ENCODE peak calls at places on chromosomes 6 and 20, in eight cellular contexts. One of them, this sample, is unnamed.

GRCh38 chr6:132511159-132511835 is 1.6 kb downstream of the STX7 start:
- DNase-seq in AG04450: no peak
- DNase-seq in Karpas-422: peak
- DNase-seq in right lobe of liver: no peak
- DNase-seq in endothelial cell of umbilical vein: peak
- DNase-seq in heart right ventricle: no peak
- DNase-seq in naive thymus-derived CD4-positive, alpha-beta T cell: no peak
- DNase-seq in tibial artery: no peak
- DNase-seq in this sample: no peak

GRCh38 chr6:35049885-35050284 is 91.3 kb downstream of the TCP11 start:
- DNase-seq in AG04450: peak
- DNase-seq in naive thymus-derived CD4-positive, alpha-beta T cell: no peak
- DNase-seq in tibial artery: peak
- DNase-seq in right lobe of liver: no peak
- DNase-seq in Karpas-422: no peak
- DNase-seq in heart right ventricle: peak
- DNase-seq in endothelial cell of umbilical vein: no peak
- DNase-seq in this sample: no peak

GRCh38 chr6:138912308-138912707 is 75.7 kb downstream of the REPS1 start:
- DNase-seq in heart right ventricle: no peak
- DNase-seq in Karpas-422: no peak
- DNase-seq in endothelial cell of umbilical vein: no peak
- DNase-seq in right lobe of liver: no peak
- DNase-seq in AG04450: no peak
- DNase-seq in tibial artery: no peak
- DNase-seq in naive thymus-derived CD4-positive, alpha-beta T cell: no peak
- DNase-seq in this sample: no peak

GRCh38 chr20:40251284-40251932 is 437.6 kb downstream of the MAFB start:
- DNase-seq in heart right ventricle: no peak
- DNase-seq in AG04450: no peak
- DNase-seq in Karpas-422: peak
- DNase-seq in tibial artery: no peak
- DNase-seq in endothelial cell of umbilical vein: peak
- DNase-seq in naive thymus-derived CD4-positive, alpha-beta T cell: no peak
- DNase-seq in right lobe of liver: no peak
- DNase-seq in this sample: no peak

GRCh38 chr20:15220009-15220656 is 882.7 kb upstream of the FLRT3 start:
- DNase-seq in endothelial cell of umbilical vein: peak
- DNase-seq in naive thymus-derived CD4-positive, alpha-beta T cell: no peak
- DNase-seq in heart right ventricle: no peak
- DNase-seq in Karpas-422: no peak
- DNase-seq in right lobe of liver: no peak
- DNase-seq in AG04450: no peak
- DNase-seq in tibial artery: no peak
- DNase-seq in this sample: no peak

GRCh38 chr20:7375905-7376304 is 564.4 kb downstream of the HAO1 start:
- DNase-seq in naive thymus-derived CD4-positive, alpha-beta T cell: no peak
- DNase-seq in right lobe of liver: no peak
- DNase-seq in endothelial cell of umbilical vein: peak
- DNase-seq in AG04450: no peak
- DNase-seq in tibial artery: no peak
- DNase-seq in Karpas-422: peak
- DNase-seq in heart right ventricle: no peak
- DNase-seq in this sample: no peak

GRCh38 chr6:73180718-73181619 is 44.3 kb downstream of the KHDC1L start:
- DNase-seq in right lobe of liver: no peak
- DNase-seq in Karpas-422: peak
- DNase-seq in heart right ventricle: no peak
- DNase-seq in AG04450: peak
- DNase-seq in endothelial cell of umbilical vein: peak
- DNase-seq in naive thymus-derived CD4-positive, alpha-beta T cell: no peak
- DNase-seq in tibial artery: no peak
- DNase-seq in this sample: no peak

GRCh38 chr6:28486533-28486932 is 29.1 kb downstream of the GPX6 start:
- DNase-seq in Karpas-422: no peak
- DNase-seq in endothelial cell of umbilical vein: no peak
- DNase-seq in right lobe of liver: no peak
- DNase-seq in AG04450: no peak
- DNase-seq in naive thymus-derived CD4-positive, alpha-beta T cell: no peak
- DNase-seq in tibial artery: no peak
- DNase-seq in heart right ventricle: no peak
- DNase-seq in this sample: no peak

GRCh38 chr6:48535569-48535968 is 424.6 kb upstream of the PTCHD4 start:
- DNase-seq in tibial artery: no peak
- DNase-seq in naive thymus-derived CD4-positive, alpha-beta T cell: no peak
- DNase-seq in AG04450: no peak
- DNase-seq in endothelial cell of umbilical vein: no peak
- DNase-seq in Karpas-422: no peak
- DNase-seq in heart right ventricle: no peak
- DNase-seq in right lobe of liver: no peak
- DNase-seq in this sample: no peak

GRCh38 chr6:131353876-131354275 is 218.6 kb downstream of the AKAP7 start:
- DNase-seq in right lobe of liver: no peak
- DNase-seq in Karpas-422: no peak
- DNase-seq in tibial artery: no peak
- DNase-seq in naive thymus-derived CD4-positive, alpha-beta T cell: no peak
- DNase-seq in heart right ventricle: no peak
- DNase-seq in AG04450: no peak
- DNase-seq in endothelial cell of umbilical vein: no peak
- DNase-seq in this sample: no peak

GRCh38 chr6:53986165-53986720 is 125.0 kb upstream of the MLIP start:
- DNase-seq in naive thymus-derived CD4-positive, alpha-beta T cell: no peak
- DNase-seq in AG04450: peak
- DNase-seq in tibial artery: no peak
- DNase-seq in Karpas-422: peak
- DNase-seq in right lobe of liver: no peak
- DNase-seq in heart right ventricle: peak
- DNase-seq in endothelial cell of umbilical vein: peak
- DNase-seq in this sample: no peak

GRCh38 chr6:155273438-155273837 is 9.6 kb downstream of the CLDN20 start:
- DNase-seq in Karpas-422: no peak
- DNase-seq in AG04450: peak
- DNase-seq in heart right ventricle: no peak
- DNase-seq in tibial artery: no peak
- DNase-seq in naive thymus-derived CD4-positive, alpha-beta T cell: no peak
- DNase-seq in endothelial cell of umbilical vein: peak
- DNase-seq in right lobe of liver: no peak
- DNase-seq in this sample: no peak

GRCh38 chr6:16949696-16950095 is 152.2 kb upstream of the STMND1 start:
- DNase-seq in heart right ventricle: no peak
- DNase-seq in right lobe of liver: no peak
- DNase-seq in Karpas-422: no peak
- DNase-seq in naive thymus-derived CD4-positive, alpha-beta T cell: no peak
- DNase-seq in AG04450: no peak
- DNase-seq in tibial artery: no peak
- DNase-seq in endothelial cell of umbilical vein: no peak
- DNase-seq in this sample: no peak

GRCh38 chr6:32944265-32944664 is 3.4 kb upstream of the HLA-DMB start:
- DNase-seq in right lobe of liver: no peak
- DNase-seq in naive thymus-derived CD4-positive, alpha-beta T cell: peak
- DNase-seq in Karpas-422: peak
- DNase-seq in endothelial cell of umbilical vein: no peak
- DNase-seq in AG04450: no peak
- DNase-seq in tibial artery: no peak
- DNase-seq in heart right ventricle: no peak
- DNase-seq in this sample: no peak

GRCh38 chr20:34525709-34526416 is 9.6 kb downstream of the DYNLRB1 start:
- DNase-seq in tibial artery: peak
- DNase-seq in right lobe of liver: peak
- DNase-seq in endothelial cell of umbilical vein: peak
- DNase-seq in AG04450: peak
- DNase-seq in Karpas-422: no peak
- DNase-seq in heart right ventricle: peak
- DNase-seq in naive thymus-derived CD4-positive, alpha-beta T cell: peak
- DNase-seq in this sample: peak

GRCh38 chr6:53686541-53686940 is 21.0 kb upstream of the KLHL31 start:
- DNase-seq in naive thymus-derived CD4-positive, alpha-beta T cell: no peak
- DNase-seq in AG04450: no peak
- DNase-seq in endothelial cell of umbilical vein: no peak
- DNase-seq in right lobe of liver: no peak
- DNase-seq in Karpas-422: no peak
- DNase-seq in tibial artery: no peak
- DNase-seq in heart right ventricle: peak
- DNase-seq in this sample: no peak

GRCh38 chr20:54335299-54335698 is 127.4 kb downstream of the PFDN4 start:
- DNase-seq in naive thymus-derived CD4-positive, alpha-beta T cell: no peak
- DNase-seq in AG04450: no peak
- DNase-seq in heart right ventricle: no peak
- DNase-seq in endothelial cell of umbilical vein: no peak
- DNase-seq in right lobe of liver: no peak
- DNase-seq in tibial artery: no peak
- DNase-seq in Karpas-422: no peak
- DNase-seq in this sample: no peak

GRCh38 chr6:151286192-151286591 is 46.4 kb downstream of the AKAP12 start:
- DNase-seq in tibial artery: no peak
- DNase-seq in Karpas-422: no peak
- DNase-seq in naive thymus-derived CD4-positive, alpha-beta T cell: no peak
- DNase-seq in heart right ventricle: peak
- DNase-seq in AG04450: no peak
- DNase-seq in endothelial cell of umbilical vein: peak
- DNase-seq in right lobe of liver: no peak
- DNase-seq in this sample: no peak

DNA sequence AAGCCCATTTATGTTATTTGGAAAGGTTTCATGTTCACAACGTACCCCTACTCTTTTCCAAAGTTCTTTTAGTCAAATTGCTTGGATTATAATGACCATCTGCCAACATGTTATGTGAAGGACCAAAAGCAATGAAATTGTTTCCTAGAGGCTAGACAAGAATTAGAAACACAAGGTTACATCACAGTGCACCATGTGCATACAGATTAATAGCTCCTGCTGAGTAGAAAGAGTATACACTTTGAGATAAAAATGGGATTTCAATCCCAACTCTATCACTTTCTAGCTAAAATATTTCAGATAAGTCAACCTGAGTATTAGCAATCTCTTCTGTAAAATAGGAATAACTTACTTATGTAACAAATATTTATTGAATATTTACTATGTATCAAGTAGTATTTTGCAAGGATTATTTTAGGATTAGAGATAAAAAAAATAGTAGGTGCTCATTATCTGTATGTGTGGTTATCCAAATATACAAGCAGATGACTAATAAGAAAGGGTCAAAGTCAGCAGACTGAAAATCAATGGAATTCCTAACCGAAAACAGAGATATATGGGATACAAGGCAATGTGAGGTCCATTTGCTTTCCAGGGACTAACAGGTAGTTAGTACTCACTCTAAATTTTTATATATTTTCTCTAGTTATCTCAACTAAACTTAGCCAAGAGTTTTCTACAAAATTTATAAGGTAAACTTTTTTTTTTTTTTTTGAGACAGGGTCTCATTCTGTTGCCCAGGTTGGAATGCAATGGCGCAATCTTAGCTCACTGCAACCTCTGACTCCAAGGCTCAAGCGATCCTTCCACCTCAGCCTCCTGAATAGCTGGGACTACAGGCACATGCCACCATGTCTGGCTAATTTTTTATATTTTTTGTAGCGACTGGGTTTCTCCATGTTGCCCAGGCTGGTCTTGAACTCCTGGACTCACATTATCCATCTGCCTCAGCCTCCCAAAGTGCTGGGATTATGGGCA is 127.7 kb downstream of the PDSS2 start:
- DNase-seq in endothelial cell of umbilical vein: no peak
- DNase-seq in naive thymus-derived CD4-positive, alpha-beta T cell: no peak
- DNase-seq in Karpas-422: no peak
- DNase-seq in heart right ventricle: no peak
- DNase-seq in AG04450: no peak
- DNase-seq in right lobe of liver: no peak
- DNase-seq in tibial artery: no peak
- DNase-seq in this sample: no peak
- H3K4me3 ChIP-seq in endothelial cell of umbilical vein: no peak
- H3K4me3 ChIP-seq in naive thymus-derived CD4-positive, alpha-beta T cell: no peak
- H3K4me3 ChIP-seq in Karpas-422: no peak
- H3K4me3 ChIP-seq in heart right ventricle: no peak
- H3K4me3 ChIP-seq in AG04450: no peak
- H3K4me3 ChIP-seq in right lobe of liver: no peak
- H3K4me3 ChIP-seq in tibial artery: no peak
- H3K4me3 ChIP-seq in this sample: no peak

GRCh38 chr6:106109043-106109442 is 22.9 kb downstream of the PRDM1 start:
- DNase-seq in heart right ventricle: no peak
- DNase-seq in Karpas-422: no peak
- DNase-seq in endothelial cell of umbilical vein: no peak
- DNase-seq in tibial artery: no peak
- DNase-seq in right lobe of liver: no peak
- DNase-seq in AG04450: no peak
- DNase-seq in naive thymus-derived CD4-positive, alpha-beta T cell: no peak
- DNase-seq in this sample: no peak

GRCh38 chr6:106106276-106107042 is 20.3 kb downstream of the PRDM1 start:
- DNase-seq in endothelial cell of umbilical vein: no peak
- DNase-seq in heart right ventricle: no peak
- DNase-seq in right lobe of liver: no peak
- DNase-seq in naive thymus-derived CD4-positive, alpha-beta T cell: no peak
- DNase-seq in Karpas-422: no peak
- DNase-seq in tibial artery: no peak
- DNase-seq in AG04450: no peak
- DNase-seq in this sample: no peak

GRCh38 chr6:106110167-106110826 is 24.2 kb downstream of the PRDM1 start:
- DNase-seq in heart right ventricle: no peak
- DNase-seq in Karpas-422: no peak
- DNase-seq in right lobe of liver: no peak
- DNase-seq in tibial artery: no peak
- DNase-seq in naive thymus-derived CD4-positive, alpha-beta T cell: no peak
- DNase-seq in AG04450: no peak
- DNase-seq in endothelial cell of umbilical vein: no peak
- DNase-seq in this sample: no peak

GRCh38 chr6:106107043-106107613 is 21.0 kb downstream of the PRDM1 start:
- DNase-seq in AG04450: no peak
- DNase-seq in tibial artery: no peak
- DNase-seq in endothelial cell of umbilical vein: no peak
- DNase-seq in naive thymus-derived CD4-positive, alpha-beta T cell: no peak
- DNase-seq in Karpas-422: no peak
- DNase-seq in heart right ventricle: no peak
- DNase-seq in right lobe of liver: no peak
- DNase-seq in this sample: no peak

GRCh38 chr6:106108129-106108528 is 22.0 kb downstream of the PRDM1 start:
- DNase-seq in naive thymus-derived CD4-positive, alpha-beta T cell: no peak
- DNase-seq in right lobe of liver: no peak
- DNase-seq in AG04450: no peak
- DNase-seq in tibial artery: no peak
- DNase-seq in heart right ventricle: no peak
- DNase-seq in Karpas-422: no peak
- DNase-seq in endothelial cell of umbilical vein: no peak
- DNase-seq in this sample: no peak
- H3K4me3 ChIP-seq in naive thymus-derived CD4-positive, alpha-beta T cell: no peak
- H3K4me3 ChIP-seq in right lobe of liver: no peak
- H3K4me3 ChIP-seq in AG04450: no peak
- H3K4me3 ChIP-seq in tibial artery: no peak
- H3K4me3 ChIP-seq in heart right ventricle: no peak
- H3K4me3 ChIP-seq in Karpas-422: no peak
- H3K4me3 ChIP-seq in endothelial cell of umbilical vein: no peak
- H3K4me3 ChIP-seq in this sample: no peak

GRCh38 chr6:3402310-3403243 is 54.3 kb downstream of the SLC22A23 start:
- DNase-seq in Karpas-422: no peak
- DNase-seq in naive thymus-derived CD4-positive, alpha-beta T cell: no peak
- DNase-seq in tibial artery: no peak
- DNase-seq in AG04450: no peak
- DNase-seq in right lobe of liver: no peak
- DNase-seq in heart right ventricle: no peak
- DNase-seq in endothelial cell of umbilical vein: no peak
- DNase-seq in this sample: no peak
- H3K4me3 ChIP-seq in Karpas-422: no peak
- H3K4me3 ChIP-seq in naive thymus-derived CD4-positive, alpha-beta T cell: no peak
- H3K4me3 ChIP-seq in tibial artery: no peak
- H3K4me3 ChIP-seq in AG04450: no peak
- H3K4me3 ChIP-seq in right lobe of liver: no peak
- H3K4me3 ChIP-seq in heart right ventricle: no peak
- H3K4me3 ChIP-seq in endothelial cell of umbilical vein: no peak
- H3K4me3 ChIP-seq in this sample: no peak

GRCh38 chr6:89298680-89299450 is 16.2 kb downstream of the GABRR2 start:
- DNase-seq in right lobe of liver: no peak
- DNase-seq in Karpas-422: no peak
- DNase-seq in naive thymus-derived CD4-positive, alpha-beta T cell: peak
- DNase-seq in tibial artery: no peak
- DNase-seq in AG04450: peak
- DNase-seq in heart right ventricle: no peak
- DNase-seq in endothelial cell of umbilical vein: peak
- DNase-seq in this sample: no peak
- H3K4me3 ChIP-seq in right lobe of liver: no peak
- H3K4me3 ChIP-seq in Karpas-422: no peak
- H3K4me3 ChIP-seq in naive thymus-derived CD4-positive, alpha-beta T cell: no peak
- H3K4me3 ChIP-seq in tibial artery: no peak
- H3K4me3 ChIP-seq in AG04450: no peak
- H3K4me3 ChIP-seq in heart right ventricle: no peak
- H3K4me3 ChIP-seq in endothelial cell of umbilical vein: no peak
- H3K4me3 ChIP-seq in this sample: no peak